ENCODE peak calls at places on chromosomes 4 and X, in eight cellular contexts. F is SK-N-SH, M is K562, J is A549, Z is IMR-90, D is HepG2, L is WTC11, I is GM12878. G is an unnamed sample.

GRCh38 chrX:23766650-23767551 is 16.1 kb upstream of the SAT1 start:
- DNase-seq in F (peak; percentile 41), L (no peak), Z (no peak), M (no peak), J (no peak), D (no peak), I (no peak), G (no peak)

GRCh38 chr4:40908702-40909362 is 159.1 kb downstream of the NSUN7 start:
- DNase-seq in M (peak; percentile 74), I (peak; percentile 40), D (peak; percentile 59), J (peak; percentile 75), F (peak; percentile 77), Z (peak; percentile 76), L (peak; percentile 89), G (peak; percentile 88)

GRCh38 chrX:69136546-69137331 is 28.5 kb downstream of the PJA1 start:
- DNase-seq in J (no peak), D (no peak), L (peak; percentile 58), I (no peak), F (no peak), Z (no peak), M (no peak), G (peak; percentile 69)

GRCh38 chrX:39773923-39774803 is 323.6 kb downstream of the BCOR start:
- DNase-seq in I (no peak), M (peak; percentile 33), D (no peak), Z (peak; percentile 28), J (no peak), L (no peak), F (no peak), G (no peak)

GRCh38 chr4:53991821-53992220 is 72.6 kb downstream of the CHIC2 start:
- DNase-seq in J (no peak), Z (no peak), F (no peak), M (no peak), L (no peak), I (no peak), D (no peak), G (no peak)

GRCh38 chrX:56728321-56728720 is 722 bp upstream of the NBDY start:
- DNase-seq in Z (no peak), F (no peak), J (no peak), L (no peak), I (no peak), D (no peak), M (no peak), G (no peak)

GRCh38 chrX:37746268-37746931 is 33.5 kb upstream of the CYBB start:
- DNase-seq in I (peak; percentile 72), D (no peak), Z (no peak), J (no peak), F (no peak), L (no peak), M (no peak), G (no peak)

GRCh38 chrX:17104433-17104832 is 158.0 kb downstream of the REPS2 start:
- DNase-seq in J (no peak), D (no peak), Z (no peak), L (no peak), F (no peak), M (no peak), I (no peak), G (no peak)

GRCh38 chrX:132119821-132120220 is 8.0 kb downstream of the FRMD7 start:
- DNase-seq in J (no peak), L (no peak), I (no peak), Z (no peak), D (no peak), M (no peak), F (no peak), G (no peak)

GRCh38 chr4:160233141-160233540 is 1130.3 kb downstream of the RAPGEF2 start:
- DNase-seq in I (no peak), J (no peak), L (no peak), F (no peak), D (no peak), Z (no peak), M (no peak), G (no peak)

GRCh38 chrX:21723814-21724213 is 34.1 kb downstream of the SMPX start:
- DNase-seq in F (peak; percentile 53), I (no peak), J (no peak), M (no peak), L (no peak), D (no peak), Z (no peak), G (no peak)

GRCh38 chr4:145501051-145501660 is 19.5 kb downstream of the SMAD1 start:
- DNase-seq in J (no peak), Z (no peak), I (no peak), M (no peak), D (no peak), L (no peak), F (no peak), G (no peak)

GRCh38 chr4:4711902-4712301 is 147.6 kb upstream of the MSX1 start:
- DNase-seq in Z (no peak), I (no peak), F (no peak), D (no peak), J (no peak), L (no peak), M (no peak), G (no peak)

GRCh38 chr4:102717448-102718092 is 43.2 kb downstream of the MANBA start:
- DNase-seq in I (no peak), Z (no peak), F (no peak), M (no peak), J (no peak), D (peak; percentile 73), L (no peak), G (no peak)

GRCh38 chrX:29496636-29497180 is 718.7 kb upstream of the MAGEB2 start:
- DNase-seq in Z (peak; percentile 25), F (no peak), D (no peak), M (no peak), J (no peak), I (no peak), L (no peak), G (no peak)

GRCh38 chrX:151875270-151876026 is 37.2 kb upstream of the MAGEA4 start:
- DNase-seq in I (no peak), F (no peak), J (no peak), Z (no peak), M (no peak), D (no peak), L (no peak), G (no peak)

GRCh38 chrX:151710457-151710856 is 5.4 kb upstream of the FATE1 start:
- DNase-seq in M (no peak), L (no peak), Z (no peak), I (no peak), J (no peak), F (no peak), D (no peak), G (no peak)

GRCh38 chr4:99947190-99947578 is 766 bp upstream of the DNAJB14 start:
- DNase-seq in I (no peak), L (no peak), D (no peak), J (no peak), F (no peak), M (no peak), Z (no peak), G (no peak)

GRCh38 chr4:88759039-88759631 is 61.5 kb upstream of the NAP1L5 start:
- DNase-seq in D (peak; percentile 55), M (peak; percentile 26), J (no peak), Z (peak; percentile 64), L (peak; percentile 26), I (no peak), F (peak; percentile 32), G (no peak)

GRCh38 chrX:19964017-19964710 is 26.7 kb downstream of the BCLAF3 start:
- DNase-seq in I (no peak), J (no peak), L (no peak), F (no peak), D (no peak), Z (no peak), M (no peak), G (no peak)

GRCh38 chrX:8306296-8306975 is 135.4 kb upstream of the VCX2 start:
- DNase-seq in Z (no peak), L (no peak), F (no peak), M (no peak), I (no peak), J (no peak), D (no peak), G (no peak)

GRCh38 chr4:36208884-36209473 is 35.3 kb downstream of the ARAP2 start:
- DNase-seq in M (no peak), I (no peak), F (no peak), D (no peak), Z (no peak), L (no peak), J (no peak), G (no peak)
- TF ChIP-seq USF2 in M (no peak), I (no peak), F (no peak), D (no peak), Z (no peak), L (no peak), J (no peak), G (no peak)

DNA sequence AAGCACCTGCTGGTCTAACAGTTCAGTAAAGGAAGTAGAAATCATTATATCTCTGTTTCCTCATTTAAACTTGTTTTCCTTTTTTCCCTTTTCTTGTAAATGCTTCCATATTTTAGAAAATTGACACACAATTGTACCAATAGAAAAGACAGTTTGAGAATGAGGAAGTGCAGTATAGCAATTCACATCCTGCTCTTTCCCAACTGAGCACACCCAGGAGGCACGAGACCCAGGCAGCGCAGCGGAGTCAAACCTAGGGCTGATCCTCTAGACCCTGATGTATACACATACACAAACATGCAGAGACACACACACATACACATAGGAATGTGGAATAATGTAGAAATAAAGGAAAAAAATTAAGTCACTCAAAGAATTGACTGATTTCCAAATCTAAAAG is 74.8 kb upstream of the PACRGL start:
- DNase-seq in F (no peak), Z (no peak), M (no peak), J (no peak), D (no peak), L (no peak), I (no peak), G (no peak)
- TF ChIP-seq USF2 in F (no peak), Z (no peak), M (no peak), J (no peak), D (no peak), L (no peak), I (no peak), G (no peak)

GRCh38 chr4:111466821-111467605 is 678.2 kb upstream of the FAM241A start:
- DNase-seq in I (no peak), D (no peak), Z (no peak), M (no peak), J (no peak), F (no peak), L (no peak), G (no peak)
- TF ChIP-seq USF2 in I (no peak), D (no peak), Z (no peak), M (no peak), J (no peak), F (no peak), L (no peak), G (no peak)

GRCh38 chr4:67744561-67745283 is 9.5 kb downstream of the GNRHR start:
- DNase-seq in I (no peak), Z (peak; percentile 56), M (no peak), J (no peak), D (no peak), F (no peak), L (no peak), G (no peak)
- TF ChIP-seq USF2 in I (no peak), Z (no peak), M (no peak), J (no peak), D (no peak), F (no peak), L (no peak), G (no peak)

GRCh38 chr4:174071591-174071990 is 211.9 kb downstream of the FBXO8 start:
- DNase-seq in D (no peak), Z (no peak), I (no peak), L (no peak), J (no peak), M (no peak), F (no peak), G (no peak)
- TF ChIP-seq USF2 in D (no peak), Z (no peak), I (no peak), L (no peak), J (no peak), M (no peak), F (no peak), G (no peak)

G was measured in H1.